ENCODE peak calls at places on chromosomes 16 and 17, in seven cellular contexts. One of them, this sample, is unnamed.

GRCh38 chr16:22424161-22424937 is 49.9 kb upstream of the CDR2 start:
- DNase-seq in left lung: no peak
- DNase-seq in HCT116: no peak
- DNase-seq in suprapubic skin: peak; percentile 86
- DNase-seq in heart right ventricle: no peak
- DNase-seq in cardiac muscle cell: no peak
- DNase-seq in CD8-positive, alpha-beta T cell: no peak
- DNase-seq in this sample: peak; percentile 85

GRCh38 chr17:17119533-17119932 is 77.3 kb downstream of the MPRIP start:
- DNase-seq in left lung: no peak
- DNase-seq in HCT116: no peak
- DNase-seq in suprapubic skin: no peak
- DNase-seq in heart right ventricle: no peak
- DNase-seq in cardiac muscle cell: no peak
- DNase-seq in CD8-positive, alpha-beta T cell: peak; percentile 74
- DNase-seq in this sample: no peak

GRCh38 chr17:6868579-6868978 is 37.0 kb upstream of the TEKT1 start:
- DNase-seq in left lung: no peak
- DNase-seq in HCT116: peak; percentile 74
- DNase-seq in suprapubic skin: no peak
- DNase-seq in heart right ventricle: no peak
- DNase-seq in cardiac muscle cell: no peak
- DNase-seq in CD8-positive, alpha-beta T cell: no peak
- DNase-seq in this sample: no peak

GRCh38 chr17:2844386-2844785 is 48.1 kb downstream of the RAP1GAP2 start:
- DNase-seq in left lung: no peak
- DNase-seq in HCT116: no peak
- DNase-seq in suprapubic skin: no peak
- DNase-seq in heart right ventricle: no peak
- DNase-seq in cardiac muscle cell: no peak
- DNase-seq in CD8-positive, alpha-beta T cell: no peak
- DNase-seq in this sample: no peak

GRCh38 chr16:83215417-83216001 is 588.7 kb downstream of the CDH13 start:
- DNase-seq in left lung: no peak
- DNase-seq in HCT116: peak; percentile 21
- DNase-seq in suprapubic skin: no peak
- DNase-seq in heart right ventricle: no peak
- DNase-seq in cardiac muscle cell: peak; percentile 34
- DNase-seq in CD8-positive, alpha-beta T cell: peak; percentile 51
- DNase-seq in this sample: no peak

GRCh38 chr17:50213026-50214015 is 11.9 kb upstream of the COL1A1 start:
- DNase-seq in left lung: no peak
- DNase-seq in HCT116: no peak
- DNase-seq in suprapubic skin: no peak
- DNase-seq in heart right ventricle: no peak
- DNase-seq in cardiac muscle cell: peak; percentile 61
- DNase-seq in CD8-positive, alpha-beta T cell: peak; percentile 61
- DNase-seq in this sample: no peak

GRCh38 chr16:56860226-56861020 is 4.6 kb upstream of the SLC12A3 start:
- DNase-seq in left lung: no peak
- DNase-seq in HCT116: no peak
- DNase-seq in suprapubic skin: no peak
- DNase-seq in heart right ventricle: no peak
- DNase-seq in cardiac muscle cell: no peak
- DNase-seq in CD8-positive, alpha-beta T cell: no peak
- DNase-seq in this sample: no peak

GRCh38 chr16:58492735-58493134 is 7.2 kb upstream of the NDRG4 start:
- DNase-seq in left lung: no peak
- DNase-seq in HCT116: no peak
- DNase-seq in suprapubic skin: no peak
- DNase-seq in heart right ventricle: no peak
- DNase-seq in cardiac muscle cell: no peak
- DNase-seq in CD8-positive, alpha-beta T cell: no peak
- DNase-seq in this sample: no peak

GRCh38 chr16:47848481-47849109 is 307.2 kb downstream of the ABCC12 start:
- DNase-seq in left lung: no peak
- DNase-seq in HCT116: no peak
- DNase-seq in suprapubic skin: no peak
- DNase-seq in heart right ventricle: no peak
- DNase-seq in cardiac muscle cell: no peak
- DNase-seq in CD8-positive, alpha-beta T cell: no peak
- DNase-seq in this sample: no peak

GRCh38 chr16:23015580-23015979 is 133.7 kb downstream of the USP31 start:
- DNase-seq in left lung: no peak
- DNase-seq in HCT116: no peak
- DNase-seq in suprapubic skin: no peak
- DNase-seq in heart right ventricle: no peak
- DNase-seq in cardiac muscle cell: no peak
- DNase-seq in CD8-positive, alpha-beta T cell: no peak
- DNase-seq in this sample: no peak

GRCh38 chr17:77959216-77959925 is 868 bp downstream of the TNRC6C start:
- DNase-seq in left lung: no peak
- DNase-seq in HCT116: no peak
- DNase-seq in suprapubic skin: no peak
- DNase-seq in heart right ventricle: no peak
- DNase-seq in cardiac muscle cell: peak; percentile 44
- DNase-seq in CD8-positive, alpha-beta T cell: peak; percentile 66
- DNase-seq in this sample: no peak

GRCh38 chr16:13936596-13937081 is 16.7 kb downstream of the ERCC4 start:
- DNase-seq in left lung: peak; percentile 67
- DNase-seq in HCT116: no peak
- DNase-seq in suprapubic skin: no peak
- DNase-seq in heart right ventricle: no peak
- DNase-seq in cardiac muscle cell: no peak
- DNase-seq in CD8-positive, alpha-beta T cell: no peak
- DNase-seq in this sample: no peak

GRCh38 chr17:5854871-5855554 is 215.2 kb upstream of the WSCD1 start:
- DNase-seq in left lung: no peak
- DNase-seq in HCT116: no peak
- DNase-seq in suprapubic skin: no peak
- DNase-seq in heart right ventricle: no peak
- DNase-seq in cardiac muscle cell: no peak
- DNase-seq in CD8-positive, alpha-beta T cell: no peak
- DNase-seq in this sample: no peak

GRCh38 chr17:39679521-39680192 is 8.2 kb downstream of the PGAP3 start:
- DNase-seq in left lung: no peak
- DNase-seq in HCT116: no peak
- DNase-seq in suprapubic skin: peak; percentile 48
- DNase-seq in heart right ventricle: no peak
- DNase-seq in cardiac muscle cell: no peak
- DNase-seq in CD8-positive, alpha-beta T cell: peak; percentile 76
- DNase-seq in this sample: no peak

GRCh38 chr17:10631048-10631700 is 25.9 kb downstream of the MYH3 start:
- DNase-seq in left lung: no peak
- DNase-seq in HCT116: no peak
- DNase-seq in suprapubic skin: no peak
- DNase-seq in heart right ventricle: no peak
- DNase-seq in cardiac muscle cell: peak; percentile 40
- DNase-seq in CD8-positive, alpha-beta T cell: no peak
- DNase-seq in this sample: no peak

GRCh38 chr17:28407130-28407973 is 1.3 kb upstream of the SLC46A1 start:
- DNase-seq in left lung: no peak
- DNase-seq in HCT116: no peak
- DNase-seq in suprapubic skin: no peak
- DNase-seq in heart right ventricle: no peak
- DNase-seq in cardiac muscle cell: peak; percentile 14
- DNase-seq in CD8-positive, alpha-beta T cell: no peak
- DNase-seq in this sample: no peak

GRCh38 chr17:80868022-80868609 is 123.5 kb upstream of the CHMP6 start:
- DNase-seq in left lung: no peak
- DNase-seq in HCT116: no peak
- DNase-seq in suprapubic skin: no peak
- DNase-seq in heart right ventricle: no peak
- DNase-seq in cardiac muscle cell: no peak
- DNase-seq in CD8-positive, alpha-beta T cell: no peak
- DNase-seq in this sample: no peak

DNA sequence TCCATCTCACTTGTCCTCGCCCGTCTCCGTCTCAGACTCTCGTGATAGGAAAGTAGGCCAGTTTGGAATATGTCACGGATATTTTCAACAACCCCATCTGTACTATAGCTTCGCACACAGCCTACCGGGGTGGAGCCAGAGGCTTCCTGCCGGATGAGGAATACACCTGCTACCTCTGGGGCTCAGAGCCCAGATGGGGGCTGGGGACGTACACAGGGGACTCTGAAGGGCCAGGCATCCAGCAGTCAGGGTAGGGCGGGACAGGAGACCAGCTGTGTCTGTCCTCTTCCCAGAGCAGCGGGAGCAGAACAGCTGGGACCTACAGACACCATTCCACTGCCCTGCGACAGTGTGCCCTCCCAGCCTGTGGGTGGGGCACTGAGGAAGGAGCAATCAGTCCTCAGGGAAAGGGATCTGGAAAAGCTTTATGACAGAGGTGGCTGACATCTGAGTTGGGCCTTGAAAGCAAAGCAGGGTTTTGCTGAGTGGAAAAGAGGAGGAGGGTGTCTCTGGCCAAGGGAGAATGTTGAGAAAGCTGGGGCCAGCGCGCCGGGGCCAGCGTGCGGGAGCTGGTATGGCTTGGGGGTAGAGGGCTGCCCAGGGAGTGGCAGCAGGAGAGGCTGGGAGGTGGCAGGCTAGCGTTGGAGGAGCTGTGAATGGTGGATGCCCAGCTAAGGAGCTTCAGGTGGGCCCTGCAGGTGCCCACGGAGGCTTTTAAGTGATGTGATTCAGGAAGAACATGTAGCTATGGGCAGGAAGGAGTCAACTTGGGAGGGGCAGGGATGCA is 11.5 kb upstream of the SRCIN1 start:
- DNase-seq in left lung: no peak
- DNase-seq in HCT116: no peak
- DNase-seq in suprapubic skin: no peak
- DNase-seq in heart right ventricle: no peak
- DNase-seq in cardiac muscle cell: no peak
- DNase-seq in CD8-positive, alpha-beta T cell: no peak
- DNase-seq in this sample: no peak
- TF ChIP-seq CTCF in left lung: no peak
- TF ChIP-seq CTCF in HCT116: no peak
- TF ChIP-seq CTCF in suprapubic skin: no peak
- TF ChIP-seq CTCF in heart right ventricle: no peak
- TF ChIP-seq CTCF in cardiac muscle cell: no peak
- TF ChIP-seq CTCF in CD8-positive, alpha-beta T cell: no peak
- TF ChIP-seq CTCF in this sample: no peak

GRCh38 chr17:74211141-74211928 is 2.0 kb upstream of the TTYH2 start:
- DNase-seq in left lung: no peak
- DNase-seq in HCT116: no peak
- DNase-seq in suprapubic skin: no peak
- DNase-seq in heart right ventricle: no peak
- DNase-seq in cardiac muscle cell: peak; percentile 51
- DNase-seq in CD8-positive, alpha-beta T cell: no peak
- DNase-seq in this sample: no peak
- H3K4me3 ChIP-seq in left lung: peak overlapping the region; percentile 53
- H3K4me3 ChIP-seq in HCT116: peak overlapping the region; percentile 75
- H3K4me3 ChIP-seq in suprapubic skin: peak overlapping the region; percentile 50
- H3K4me3 ChIP-seq in heart right ventricle: peak overlapping the region; percentile 68
- H3K4me3 ChIP-seq in cardiac muscle cell: no peak overlapping the region
- H3K4me3 ChIP-seq in CD8-positive, alpha-beta T cell: no peak overlapping the region
- H3K4me3 ChIP-seq in this sample: peak overlapping the region; percentile 78

GRCh38 chr16:5000573-5001001 is 33.1 kb downstream of the NAGPA start:
- DNase-seq in left lung: no peak
- DNase-seq in HCT116: no peak
- DNase-seq in suprapubic skin: no peak
- DNase-seq in heart right ventricle: no peak
- DNase-seq in cardiac muscle cell: no peak
- DNase-seq in CD8-positive, alpha-beta T cell: no peak
- DNase-seq in this sample: no peak

GRCh38 chr16:5003211-5003610 is 30.5 kb downstream of the NAGPA start:
- DNase-seq in left lung: no peak
- DNase-seq in HCT116: no peak
- DNase-seq in suprapubic skin: no peak
- DNase-seq in heart right ventricle: no peak
- DNase-seq in cardiac muscle cell: no peak
- DNase-seq in CD8-positive, alpha-beta T cell: no peak
- DNase-seq in this sample: no peak

GRCh38 chr16:5002699-5003143 is 31.0 kb downstream of the NAGPA start:
- DNase-seq in left lung: no peak
- DNase-seq in HCT116: no peak
- DNase-seq in suprapubic skin: no peak
- DNase-seq in heart right ventricle: no peak
- DNase-seq in cardiac muscle cell: peak; percentile 47
- DNase-seq in CD8-positive, alpha-beta T cell: no peak
- DNase-seq in this sample: no peak

GRCh38 chr16:5001986-5002385 is 31.7 kb downstream of the NAGPA start:
- DNase-seq in left lung: no peak
- DNase-seq in HCT116: no peak
- DNase-seq in suprapubic skin: no peak
- DNase-seq in heart right ventricle: no peak
- DNase-seq in cardiac muscle cell: no peak
- DNase-seq in CD8-positive, alpha-beta T cell: no peak
- DNase-seq in this sample: no peak

DNA sequence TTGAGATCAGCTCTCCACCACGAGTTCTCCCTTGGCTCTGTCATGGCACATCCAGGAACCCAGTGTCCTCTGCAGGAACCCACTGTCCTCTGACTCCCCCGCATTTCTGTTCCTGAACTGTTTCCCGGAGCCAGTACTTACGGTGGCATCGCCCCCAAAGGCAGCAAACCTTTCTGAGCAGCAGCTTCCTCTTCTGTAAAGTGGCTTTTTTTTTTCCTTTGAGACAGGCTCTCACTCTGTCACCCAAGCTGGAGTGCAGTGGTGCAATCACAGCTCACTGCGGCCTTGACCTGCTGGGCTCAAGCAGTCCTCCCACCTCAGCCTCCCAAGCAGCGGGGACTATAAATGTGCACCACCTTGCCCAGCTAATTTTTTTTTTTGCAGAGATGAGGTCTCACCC is 32.2 kb downstream of the NAGPA start:
- DNase-seq in left lung: no peak
- DNase-seq in HCT116: no peak
- DNase-seq in suprapubic skin: no peak
- DNase-seq in heart right ventricle: no peak
- DNase-seq in cardiac muscle cell: no peak
- DNase-seq in CD8-positive, alpha-beta T cell: no peak
- DNase-seq in this sample: no peak
- H3K27ac ChIP-seq in left lung: no peak overlapping the region
- H3K27ac ChIP-seq in HCT116: no peak overlapping the region
- H3K27ac ChIP-seq in suprapubic skin: no peak overlapping the region
- H3K27ac ChIP-seq in heart right ventricle: no peak overlapping the region
- H3K27ac ChIP-seq in cardiac muscle cell: no peak overlapping the region
- H3K27ac ChIP-seq in CD8-positive, alpha-beta T cell: no peak overlapping the region
- H3K27ac ChIP-seq in this sample: no peak overlapping the region

DNA sequence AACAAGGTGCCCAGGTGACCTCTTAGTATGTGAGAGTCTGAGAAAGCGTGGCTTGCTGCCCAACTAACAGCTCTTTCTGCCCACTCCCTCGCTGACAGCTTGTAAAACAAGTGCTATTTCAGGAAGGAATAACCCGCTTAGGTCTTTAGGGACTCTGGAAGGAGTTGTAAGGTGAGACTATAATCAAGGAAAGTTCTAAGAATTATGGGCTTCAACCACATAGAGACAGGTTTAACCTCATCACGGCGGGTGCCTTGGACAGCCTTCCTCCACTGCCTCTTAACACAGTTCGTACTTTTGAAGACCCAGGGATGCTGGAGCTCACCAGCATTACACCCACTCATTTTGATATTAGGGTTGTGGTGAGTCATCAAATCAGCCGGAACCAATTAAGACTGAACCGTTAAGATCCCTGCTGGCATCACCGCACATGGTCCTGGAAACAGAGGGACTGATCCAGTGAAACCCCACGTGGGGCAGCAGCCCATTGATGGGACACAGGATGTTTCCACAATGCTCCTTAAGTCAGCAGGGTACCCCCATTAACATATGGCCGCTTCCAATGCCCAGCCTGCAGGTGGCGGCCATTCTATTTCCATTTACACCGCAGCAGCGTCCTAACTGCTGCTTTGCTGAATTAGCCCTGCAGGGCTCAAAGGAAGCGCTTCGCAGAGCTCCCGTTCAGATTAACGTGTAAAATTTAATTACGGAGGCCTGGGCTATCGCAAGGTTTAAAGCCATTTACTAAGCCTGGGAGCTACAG is 176.6 kb upstream of the SDK2 start:
- DNase-seq in left lung: no peak
- DNase-seq in HCT116: no peak
- DNase-seq in suprapubic skin: no peak
- DNase-seq in heart right ventricle: no peak
- DNase-seq in cardiac muscle cell: peak; percentile 29
- DNase-seq in CD8-positive, alpha-beta T cell: no peak
- DNase-seq in this sample: no peak
- TF ChIP-seq CTCF in left lung: no peak
- TF ChIP-seq CTCF in HCT116: no peak
- TF ChIP-seq CTCF in suprapubic skin: peak; percentile 5
- TF ChIP-seq CTCF in heart right ventricle: no peak
- TF ChIP-seq CTCF in cardiac muscle cell: peak; percentile 32
- TF ChIP-seq CTCF in CD8-positive, alpha-beta T cell: no peak
- TF ChIP-seq CTCF in this sample: no peak

This sample was measured in coronary artery.